ENCODE peak calls at places on chromosomes 16 and 17, in four cellular contexts. Y is suprapubic skin, U is esophagus muscularis mucosa, I is HCT116. X is an unnamed sample.
A peak's percentile ranks its signal among the peaks of the same experiment; 100 is the strongest.

GRCh38 chr17:35183332-35183731 is 10.9 kb downstream of the SLC35G3 start:
- DNase-seq in U (no peak), I (no peak), Y (no peak), X (no peak)

GRCh38 chr16:20904507-20905079 is 4.0 kb downstream of the LYRM1 start:
- DNase-seq in U (no peak), I (peak; percentile 85), Y (no peak), X (no peak)

GRCh38 chr16:89983550-89983949 is 35.0 kb downstream of the DEF8 start:
- DNase-seq in U (no peak), I (no peak), Y (no peak), X (no peak)

GRCh38 chr17:72699566-72699965 is 392.9 kb downstream of the SLC39A11 start:
- DNase-seq in I (no peak), U (no peak), Y (no peak), X (no peak)

GRCh38 chr17:21129023-21129681 is 2.4 kb downstream of the DHRS7B start:
- DNase-seq in Y (no peak), I (no peak), U (no peak), X (peak; percentile 59)

GRCh38 chr17:69511244-69511643 is 96.7 kb downstream of the MAP2K6 start:
- DNase-seq in I (no peak), U (no peak), Y (no peak), X (no peak)

GRCh38 chr16:8998114-8998513 is 34.4 kb upstream of the USP7 start:
- DNase-seq in U (no peak), I (no peak), Y (no peak), X (no peak)

GRCh38 chr16:2083409-2083808 is 35.6 kb downstream of the TSC2 start:
- DNase-seq in U (no peak), Y (no peak), I (no peak), X (no peak)

GRCh38 chr17:49069585-49070273 is 62.8 kb upstream of the B4GALNT2 start:
- DNase-seq in I (no peak), Y (no peak), U (no peak), X (no peak)

GRCh38 chr17:13480877-13481276 is 120.9 kb downstream of the HS3ST3A1 start:
- DNase-seq in U (peak; percentile 14), Y (no peak), I (no peak), X (no peak)

GRCh38 chr17:82332669-82333278 is 792 bp downstream of the SECTM1 start:
- DNase-seq in I (peak; percentile 38), Y (no peak), U (no peak), X (no peak)

GRCh38 chr16:25106567-25107465 is 4.7 kb upstream of the LCMT1 start:
- DNase-seq in Y (peak; percentile 98), U (peak; percentile 99), I (peak; percentile 79), X (peak; percentile 93)
- TF ChIP-seq POLR2A in Y (peak; percentile 54), U (peak; percentile 34), I (peak; percentile 74), X (peak; percentile 48)

GRCh38 chr16:12463961-12464360 is 339.7 kb downstream of the CPPED1 start:
- DNase-seq in I (no peak), U (no peak), Y (no peak), X (no peak)

GRCh38 chr16:12470311-12471229 is 333.1 kb downstream of the CPPED1 start:
- DNase-seq in Y (no peak), I (no peak), U (no peak), X (peak; percentile 55)

GRCh38 chr16:12467418-12468210 is 336.1 kb downstream of the CPPED1 start:
- DNase-seq in U (no peak), I (no peak), Y (no peak), X (no peak)

GRCh38 chr16:12471383-12471782 is 332.3 kb downstream of the CPPED1 start:
- DNase-seq in U (no peak), Y (no peak), I (no peak), X (no peak)

DNA sequence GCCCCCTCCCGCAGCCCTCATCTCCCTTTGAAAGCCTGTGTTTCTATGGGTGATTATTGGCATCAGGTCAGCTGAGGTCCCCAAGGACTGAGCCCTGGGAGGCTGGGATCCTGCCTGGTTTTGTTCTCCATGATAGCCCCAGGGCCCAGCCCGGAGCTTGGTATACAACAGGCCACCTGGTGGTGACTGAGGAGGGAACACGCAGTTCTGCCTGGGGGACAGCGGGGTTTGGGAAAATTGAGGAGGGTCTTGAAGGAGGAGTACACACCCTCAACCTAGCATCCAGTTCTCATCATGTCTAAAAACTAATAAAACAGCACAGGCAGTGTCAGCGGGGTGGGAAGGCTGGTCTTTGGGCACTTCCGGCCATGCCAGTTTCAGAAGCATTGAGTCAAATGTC is 335.1 kb downstream of the CPPED1 start:
- DNase-seq in I (no peak), Y (no peak), U (no peak), X (no peak)
- TF ChIP-seq CTCF in I (peak; percentile 40), Y (no peak), U (no peak), X (no peak)

GRCh38 chr17:74474043-74474792 is 7.8 kb downstream of the CD300A start:
- DNase-seq in U (no peak), Y (no peak), I (no peak), X (no peak)
- H3K27ac ChIP-seq in U (no peak overlapping the region), Y (no peak overlapping the region), I (no peak overlapping the region), X (no peak overlapping the region)

GRCh38 chr16:30114411-30114810 is 1.1 kb upstream of the GDPD3 start:
- DNase-seq in I (no peak), U (no peak), Y (no peak), X (no peak)

GRCh38 chr16:30116291-30117207 is 3.2 kb upstream of the GDPD3 start:
- DNase-seq in Y (no peak), U (no peak), I (no peak), X (no peak)

GRCh38 chr16:30113031-30113710 is at the start of gene GDPD3:
- DNase-seq in I (no peak), Y (no peak), U (no peak), X (no peak)

GRCh38 chr16:30113711-30114333 is 485 bp upstream of the GDPD3 start:
- DNase-seq in I (no peak), Y (no peak), U (no peak), X (no peak)

GRCh38 chr16:30115238-30115637 is 1.9 kb upstream of the GDPD3 start:
- DNase-seq in Y (no peak), U (no peak), I (no peak), X (no peak)
- TF ChIP-seq POLR2A in Y (no peak), U (no peak), I (no peak), X (no peak)

DNA sequence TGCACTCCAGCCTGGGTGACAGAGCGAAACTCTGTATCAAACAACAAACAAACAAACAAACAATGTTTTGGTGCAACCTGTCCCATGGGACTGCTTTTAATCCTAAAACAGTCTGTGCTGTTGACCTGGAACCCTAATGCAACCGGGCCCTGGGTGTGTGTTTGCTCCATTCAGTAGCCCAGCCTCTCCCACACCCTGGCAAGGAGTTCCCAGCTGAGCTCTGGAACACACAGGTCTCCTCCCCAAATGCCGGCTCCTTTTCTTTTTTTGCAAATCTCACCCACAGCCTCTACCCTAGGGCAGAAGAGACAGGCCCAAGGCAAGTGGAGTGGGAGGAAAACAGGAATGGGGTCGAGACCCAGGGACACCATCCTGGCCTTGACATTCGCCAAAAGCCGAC is 29.8 kb upstream of the RASD1 start:
- DNase-seq in Y (no peak), U (no peak), I (no peak), X (peak; percentile 83)
- TF ChIP-seq CTCF in Y (no peak), U (no peak), I (no peak), X (no peak)

DNA sequence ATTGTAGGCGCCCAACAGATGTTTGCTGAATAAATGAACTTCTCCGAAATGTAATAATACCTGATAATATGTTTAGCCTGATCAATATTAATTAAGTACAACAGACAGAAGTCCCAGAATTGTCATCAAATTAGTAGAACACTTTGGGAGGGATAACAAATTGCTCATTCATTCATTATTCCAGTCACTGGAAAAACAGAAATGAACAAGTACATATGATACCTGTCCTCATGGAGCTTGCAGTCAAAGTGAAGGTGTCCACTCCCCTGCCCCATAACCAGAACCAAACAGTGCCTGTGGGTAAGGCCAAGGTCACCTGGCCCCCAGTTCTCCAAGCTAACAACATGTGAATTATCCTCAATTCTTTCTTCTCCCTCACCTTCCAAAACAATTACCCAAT is 42.8 kb downstream of the MYO1D start:
- DNase-seq in Y (no peak), U (no peak), I (no peak), X (no peak)
- H3K27ac ChIP-seq in Y (no peak overlapping the region), U (no peak overlapping the region), I (no peak overlapping the region), X (no peak overlapping the region)

GRCh38 chr16:28210979-28211505 is 723 bp downstream of the XPO6 start:
- DNase-seq in I (no peak), Y (peak; percentile 83), U (no peak), X (peak; percentile 57)
- TF ChIP-seq POLR2A in I (no peak), Y (no peak), U (no peak), X (peak; percentile 14)

X was measured in gastrocnemius medialis.